ENCODE peak calls at places on chromosomes 12 and 14, in six cellular contexts. O, W, Q, K, D and A are unnamed samples.

GRCh38 chr14:28515571-28515970 is 251.0 kb upstream of the FOXG1 start:
- DNase-seq in K (no peak), Q (no peak), D (peak), W (no peak), O (no peak), A (no peak)

GRCh38 chr14:54127526-54127925 is 170.9 kb upstream of the BMP4 start:
- DNase-seq in W (no peak), Q (no peak), D (peak), O (no peak), K (no peak), A (no peak)

GRCh38 chr12:13154851-13155250 is 41.7 kb upstream of the EMP1 start:
- DNase-seq in D (no peak), Q (no peak), K (no peak), W (no peak), O (no peak), A (no peak)

GRCh38 chr12:107560194-107560905 is 125.2 kb upstream of the PWP1 start:
- DNase-seq in D (no peak), O (peak), W (no peak), Q (no peak), K (no peak), A (no peak)

GRCh38 chr14:64387232-64387737 is 868 bp upstream of the MTHFD1 start:
- DNase-seq in D (peak), W (no peak), Q (no peak), O (peak), K (no peak), A (peak)

GRCh38 chr12:27743601-27744000 is 33.0 kb downstream of the MRPS35 start:
- DNase-seq in O (no peak), Q (no peak), K (no peak), D (no peak), W (no peak), A (no peak)

GRCh38 chr12:68037616-68038255 is 48.5 kb downstream of the IFNG-AS1 start:
- DNase-seq in D (no peak), W (no peak), O (no peak), K (no peak), Q (no peak), A (no peak)

GRCh38 chr12:102484017-102484731 is 3.8 kb upstream of the IGF1 start:
- DNase-seq in Q (peak), W (peak), D (peak), O (peak), K (peak), A (peak)

GRCh38 chr12:45878630-45879255 is 111.6 kb downstream of the SCAF11 start:
- DNase-seq in D (peak), Q (peak), W (no peak), K (no peak), O (peak), A (no peak)

GRCh38 chr12:25590021-25590721 is 37.1 kb upstream of the LMNTD1 start:
- DNase-seq in O (no peak), W (no peak), Q (no peak), K (no peak), D (no peak), A (no peak)

GRCh38 chr12:116427200-116427932 is 131.8 kb upstream of the MAP1LC3B2 start:
- DNase-seq in D (peak), Q (no peak), O (peak), K (no peak), W (no peak), A (no peak)

GRCh38 chr12:124862768-124863408 is 776 bp downstream of the SCARB1 start:
- DNase-seq in Q (no peak), O (no peak), D (peak), W (no peak), K (peak), A (peak)

GRCh38 chr12:108691995-108692808 is 39.1 kb downstream of the CORO1C start:
- DNase-seq in Q (no peak), W (peak), O (peak), D (no peak), K (peak), A (no peak)

GRCh38 chr12:108691154-108691994 is 39.9 kb downstream of the CORO1C start:
- DNase-seq in D (peak), K (peak), W (peak), Q (peak), O (peak), A (peak)

GRCh38 chr12:108690799-108691153 is 40.5 kb downstream of the CORO1C start:
- DNase-seq in K (no peak), W (no peak), D (no peak), Q (no peak), O (no peak), A (no peak)

GRCh38 chr12:108689314-108690190 is 41.8 kb downstream of the CORO1C start:
- DNase-seq in Q (no peak), W (peak), O (peak), K (peak), D (peak), A (peak)

DNA sequence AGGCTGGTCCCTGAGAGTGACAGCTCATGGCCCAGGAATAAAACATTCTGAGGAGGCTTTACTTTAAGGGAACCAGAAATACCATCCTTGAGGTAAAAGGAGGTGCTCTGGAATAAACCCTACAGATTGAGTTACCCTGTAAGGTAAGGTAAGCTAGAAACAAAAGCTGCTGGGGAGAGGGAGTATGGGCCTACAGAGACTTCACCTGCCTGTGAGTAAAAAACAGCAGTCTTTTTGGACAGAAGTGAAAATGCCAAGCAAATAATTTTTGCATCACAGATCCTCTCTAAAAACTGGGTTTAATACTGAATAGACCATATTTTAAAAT is 41.2 kb downstream of the CORO1C start:
- DNase-seq in O (no peak), K (no peak), Q (no peak), D (no peak), W (no peak), A (no peak)
- H3K4me3 ChIP-seq in O (no peak), K (no peak), Q (no peak), D (no peak), W (peak), A (no peak)

DNA sequence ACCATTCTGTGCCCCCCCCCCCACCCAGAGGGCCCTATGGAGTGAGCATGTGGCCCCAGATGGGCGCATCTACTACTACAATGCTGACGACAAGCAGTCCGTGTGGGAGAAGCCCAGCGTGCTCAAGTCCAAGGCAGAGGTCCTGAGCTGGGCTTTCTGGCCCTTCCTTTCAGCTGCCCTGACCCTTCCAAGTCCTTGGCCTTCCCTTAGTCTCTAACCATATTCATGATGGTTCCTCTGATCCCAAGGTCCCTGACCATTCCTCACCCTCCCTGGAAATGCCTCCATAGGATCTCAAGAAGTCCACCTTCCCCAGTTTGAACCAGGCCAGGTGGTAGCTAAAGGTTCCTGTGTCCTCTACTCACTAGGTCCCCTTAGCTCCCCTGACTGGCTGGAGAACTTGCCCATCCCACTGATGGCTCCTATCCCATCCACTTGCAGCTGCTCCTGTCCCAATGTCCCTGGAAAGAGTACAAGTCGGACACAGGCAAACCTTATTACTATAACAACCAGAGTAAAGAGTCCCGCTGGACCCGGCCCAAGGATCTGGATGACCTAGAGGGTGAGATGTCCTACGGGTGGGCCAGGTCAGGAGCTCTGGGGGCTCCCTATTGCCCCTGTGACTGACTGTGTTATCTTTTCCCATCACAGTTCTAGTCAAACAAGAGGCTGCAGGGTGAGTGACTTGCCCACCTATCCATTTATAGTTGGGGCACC is 9.8 kb downstream of the PRPF40B start:
- DNase-seq in W (no peak), K (no peak), O (no peak), D (no peak), Q (no peak), A (no peak)
- H3K4me3 ChIP-seq in W (no peak), K (no peak), O (no peak), D (no peak), Q (no peak), A (no peak)

DNA sequence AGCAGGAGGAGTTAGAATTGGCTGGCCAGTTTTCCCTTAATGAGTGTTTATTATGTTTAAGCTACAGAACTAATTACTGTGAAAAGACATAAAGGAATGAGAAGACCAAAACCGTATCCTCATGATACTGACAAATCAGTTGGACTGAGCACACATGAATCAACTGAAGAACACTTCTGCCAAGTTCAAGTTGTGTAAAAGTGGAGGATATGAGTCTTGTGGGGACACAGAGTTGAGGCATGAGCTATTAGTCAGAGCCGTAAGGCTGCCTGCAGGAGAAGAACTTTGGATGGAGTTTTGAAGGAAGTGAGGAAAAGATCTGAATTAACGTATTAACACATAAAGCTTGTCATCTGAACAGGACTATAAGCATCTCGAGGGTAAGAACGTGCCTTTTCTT is 43.1 kb downstream of the HMGA2 start:
- DNase-seq in O (no peak), K (no peak), W (no peak), D (peak), Q (no peak), A (no peak)
- H3K4me3 ChIP-seq in O (no peak), K (no peak), W (no peak), D (peak), Q (no peak), A (no peak)

DNA sequence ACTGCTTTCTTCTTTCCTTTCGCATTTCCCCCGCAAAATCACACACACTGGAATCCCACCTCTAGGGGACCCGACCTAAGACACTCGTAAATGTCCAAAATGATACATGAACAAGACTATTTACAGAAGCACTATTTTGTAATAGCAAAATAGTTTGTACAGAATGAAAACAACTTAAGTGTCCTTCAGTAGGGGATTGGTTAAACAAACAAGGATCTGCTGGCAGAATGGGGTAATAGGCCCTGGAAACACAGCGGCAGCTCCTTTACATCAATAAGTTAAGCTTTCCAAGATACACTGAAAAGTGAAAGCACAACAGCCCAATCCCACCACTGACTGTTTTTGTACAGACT is 48.8 kb downstream of the LTBP2 start:
- DNase-seq in O (peak), Q (no peak), W (no peak), D (peak), K (no peak), A (no peak)
- H3K4me3 ChIP-seq in O (no peak), Q (no peak), W (peak), D (no peak), K (no peak), A (no peak)

DNA sequence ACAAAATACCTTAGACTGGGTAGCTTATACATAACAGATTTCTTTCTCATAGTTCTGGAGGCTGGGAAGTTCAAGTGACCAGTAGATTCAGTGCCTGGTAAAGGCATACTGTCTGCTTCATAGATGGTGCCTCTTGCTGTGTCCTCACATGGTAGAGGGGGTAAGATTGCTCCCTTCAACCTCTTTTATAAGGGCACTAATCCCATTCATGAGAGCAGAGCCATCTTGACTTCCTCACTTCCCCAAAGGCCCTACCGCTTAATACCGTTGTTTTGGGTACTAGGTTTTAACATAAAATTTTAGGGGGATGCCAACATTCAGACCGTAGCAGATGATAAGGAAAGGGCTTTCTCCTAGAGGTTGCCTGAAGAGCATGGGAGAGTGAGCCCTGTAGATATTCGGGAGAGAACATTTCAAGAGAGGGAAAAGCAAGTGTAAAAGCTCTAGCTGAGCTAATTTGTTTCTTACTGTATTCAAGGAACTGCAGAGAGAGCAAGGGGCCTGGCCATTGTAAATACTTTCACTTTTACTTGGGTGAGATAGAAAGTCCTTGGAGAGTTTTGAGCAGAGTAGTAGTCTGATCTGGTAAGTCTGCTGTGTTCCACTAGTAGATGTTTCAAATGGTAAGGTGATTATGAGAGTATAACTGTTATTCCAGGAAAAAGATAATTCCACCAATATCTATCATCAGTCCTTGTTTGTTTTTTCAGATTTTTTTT is 27.3 kb downstream of the FRS2 start:
- DNase-seq in K (peak), O (no peak), Q (no peak), W (no peak), D (peak), A (no peak)
- H3K4me3 ChIP-seq in K (no peak), O (no peak), Q (no peak), W (no peak), D (no peak), A (no peak)